ENCODE peak calls at places on chromosomes 6 and 20, in seven cellular contexts. V is HEK293T; T is left cardiac atrium; B is stimulated activated CD4-positive, alpha-beta T cell treated with anti-CD3 and anti-CD28 coated beads, Interleukin-1b, Interleukin-23, amount 100 ng/mL, for 24 hours; N is RPMI7951; X is WTC11; H is mammary epithelial cell. A is an unnamed sample.

GRCh38 chr6:100833972-100834574 is 47.1 kb downstream of the ASCC3 start:
- DNase-seq in N (no peak), V (no peak), H (no peak), B (no peak), T (no peak), X (no peak), A (no peak)

GRCh38 chr20:61600061-61600460 is 348.0 kb downstream of the CDH4 start:
- DNase-seq in X (no peak), B (no peak), H (no peak), T (no peak), N (no peak), V (no peak), A (no peak)

GRCh38 chr6:163842467-163842866 is 427.9 kb downstream of the QKI start:
- DNase-seq in B (no peak), V (no peak), N (no peak), T (no peak), X (no peak), H (no peak), A (no peak)

GRCh38 chr6:142518126-142518525 is 216.3 kb downstream of the ADGRG6 start:
- DNase-seq in T (no peak), X (no peak), B (no peak), V (no peak), H (peak; percentile 2), N (no peak), A (no peak)

GRCh38 chr6:112468359-112468758 is 121.2 kb downstream of the RFPL4B start:
- DNase-seq in V (no peak), N (peak; percentile 61), X (no peak), H (peak; percentile 70), T (no peak), B (no peak), A (no peak)

GRCh38 chr6:3663081-3663480 is 88.4 kb downstream of the PXDC1 start:
- DNase-seq in B (no peak), T (no peak), X (no peak), H (no peak), N (no peak), V (no peak), A (no peak)

GRCh38 chr6:167872538-167873210 is 46.0 kb downstream of the AFDN start:
- DNase-seq in V (no peak), T (no peak), B (no peak), X (no peak), N (no peak), H (no peak), A (no peak)

GRCh38 chr6:142569676-142570075 is 267.9 kb downstream of the ADGRG6 start:
- DNase-seq in T (no peak), V (no peak), X (no peak), H (peak; percentile 61), B (no peak), N (no peak), A (no peak)

GRCh38 chr6:145798530-145798929 is 16.1 kb downstream of the FBXO30 start:
- DNase-seq in V (no peak), T (no peak), X (no peak), N (no peak), H (no peak), B (no peak), A (no peak)

GRCh38 chr20:2280083-2280482 is 15.7 kb upstream of the TGM3 start:
- DNase-seq in T (no peak), N (no peak), B (no peak), H (no peak), X (no peak), V (no peak), A (no peak)

GRCh38 chr20:32610897-32611218 is 25.7 kb upstream of the NOL4L start:
- DNase-seq in V (no peak), B (no peak), N (no peak), X (no peak), T (no peak), H (no peak), A (no peak)

GRCh38 chr6:41184761-41185160 is 16.2 kb downstream of the TREML2 start:
- DNase-seq in B (no peak), V (no peak), H (no peak), X (no peak), N (no peak), T (no peak), A (no peak)

GRCh38 chr6:160141001-160141726 is 19.5 kb downstream of the SLC22A1 start:
- DNase-seq in H (no peak), N (peak; percentile 65), V (no peak), X (no peak), B (no peak), T (no peak), A (no peak)

GRCh38 chr6:52362443-52363221 is 681 bp downstream of the PAQR8 start:
- DNase-seq in T (peak; percentile 35), V (peak; percentile 22), H (peak; percentile 16), N (peak; percentile 37), B (no peak), X (peak; percentile 67), A (peak; percentile 47)

GRCh38 chr6:80003841-80004198 is 629 bp upstream of the TTK start:
- DNase-seq in B (no peak), X (peak; percentile 16), V (peak; percentile 9), N (no peak), T (no peak), H (no peak), A (peak; percentile 48)

GRCh38 chr6:107513214-107513613 is 23.3 kb downstream of the SOBP start:
- DNase-seq in B (no peak), X (no peak), V (no peak), N (no peak), T (no peak), H (no peak), A (no peak)

GRCh38 chr6:16766043-16766521 is 4.8 kb upstream of the ATXN1 start:
- DNase-seq in N (peak; percentile 99), B (no peak), V (no peak), T (no peak), H (peak; percentile 80), X (no peak), A (no peak)

GRCh38 chr6:57262491-57262890 is 40.4 kb upstream of the RAB23 start:
- DNase-seq in V (no peak), N (peak; percentile 37), B (no peak), H (no peak), T (peak; percentile 69), X (no peak), A (no peak)

GRCh38 chr6:77106992-77107391 is 356.3 kb downstream of the HTR1B start:
- DNase-seq in T (no peak), V (no peak), B (no peak), N (peak; percentile 4), H (no peak), X (no peak), A (no peak)

GRCh38 chr6:1745814-1746213 is 136.1 kb downstream of the FOXC1 start:
- DNase-seq in V (no peak), N (no peak), X (no peak), B (no peak), H (no peak), T (no peak), A (no peak)

GRCh38 chr6:35474129-35474977 is 6.2 kb downstream of the RPL10A start:
- DNase-seq in V (no peak), N (no peak), H (no peak), B (no peak), T (no peak), X (no peak), A (no peak)

GRCh38 chr20:50903353-50904051 is 27.7 kb downstream of the ADNP start:
- DNase-seq in N (no peak), X (no peak), H (no peak), T (no peak), B (no peak), V (no peak), A (no peak)

GRCh38 chr6:168301648-168302398 is 17.8 kb downstream of the DACT2 start:
- DNase-seq in B (no peak), T (no peak), N (no peak), H (no peak), X (no peak), V (no peak), A (no peak)

GRCh38 chr20:31473331-31474096 is 1.4 kb downstream of the DEFB124 start:
- DNase-seq in B (no peak), V (no peak), N (no peak), X (no peak), H (no peak), T (no peak), A (no peak)

GRCh38 chr6:144898052-144898689 is 613.0 kb downstream of the UTRN start:
- DNase-seq in X (no peak), T (no peak), B (no peak), N (peak; percentile 65), H (peak; percentile 80), V (no peak), A (no peak)

GRCh38 chr6:19329078-19329477 is 508.1 kb upstream of the ID4 start:
- DNase-seq in V (no peak), T (no peak), N (no peak), H (no peak), X (no peak), B (no peak), A (no peak)

GRCh38 chr6:90127589-90127988 is 169.1 kb downstream of the BACH2 start:
- DNase-seq in H (no peak), N (no peak), V (no peak), B (no peak), T (no peak), X (no peak), A (no peak)

GRCh38 chr6:158677906-158678305 is 28.1 kb downstream of the SYTL3 start:
- DNase-seq in V (no peak), X (no peak), H (no peak), T (no peak), B (no peak), N (no peak), A (no peak)

GRCh38 chr20:1667510-1668085 is 10.0 kb upstream of the SIRPG start:
- DNase-seq in B (no peak), V (no peak), N (no peak), X (no peak), H (no peak), T (no peak), A (no peak)

A was measured in lower lobe of right lung.